ENCODE peak calls at places on chromosomes 2 and 18, in five cellular contexts. L is IMR-90; O is endodermal cell; A is CD8-positive, alpha-beta T cell; K is fibroblast of lung. F is an unnamed sample.

GRCh38 chr18:77858331-77858730 is 608.7 kb downstream of the GALR1 start:
- DNase-seq in O (no peak), A (no peak), K (no peak), L (no peak), F (no peak)

GRCh38 chr2:150141241-150142001 is 346.0 kb downstream of the RND3 start:
- DNase-seq in L (peak; percentile 61), K (no peak), A (no peak), O (no peak), F (no peak)

GRCh38 chr2:71856709-71857525 is 290.7 kb downstream of the CYP26B1 start:
- DNase-seq in O (peak; percentile 81), K (no peak), A (no peak), L (no peak), F (no peak)

GRCh38 chr18:26017929-26018328 is 72.5 kb downstream of the SS18 start:
- DNase-seq in K (peak; percentile 21), L (no peak), A (no peak), O (no peak), F (no peak)

GRCh38 chr2:28632791-28633190 is 118.8 kb upstream of the PPP1CB start:
- DNase-seq in O (no peak), A (no peak), K (no peak), L (no peak), F (no peak)

GRCh38 chr2:233714164-233714563 is 1.5 kb downstream of the UGT1A5 start:
- DNase-seq in A (no peak), L (no peak), O (no peak), K (no peak), F (no peak)

GRCh38 chr2:55518846-55519167 is 711 bp upstream of the CFAP36 start:
- DNase-seq in O (no peak), K (peak; percentile 3), L (no peak), A (no peak), F (no peak)

GRCh38 chr2:208607694-208608093 is 201.1 kb downstream of the PTH2R start:
- DNase-seq in L (no peak), A (no peak), K (no peak), O (no peak), F (no peak)

GRCh38 chr2:238139141-238139840 is 823 bp downstream of the KLHL30 start:
- DNase-seq in A (no peak), K (no peak), O (peak; percentile 82), L (no peak), F (no peak)

GRCh38 chr2:145484443-145485086 is 964.6 kb upstream of the ZEB2 start:
- DNase-seq in K (peak; percentile 84), L (peak; percentile 66), O (no peak), A (no peak), F (no peak)

GRCh38 chr2:138550670-138551287 is 49.2 kb downstream of the SPOPL start:
- DNase-seq in O (no peak), K (no peak), A (no peak), L (no peak), F (no peak)

GRCh38 chr2:228827056-228827455 is 444.0 kb downstream of the PID1 start:
- DNase-seq in A (no peak), K (peak; percentile 28), O (no peak), L (peak; percentile 7), F (no peak)

GRCh38 chr2:176473177-176473576 is 203.9 kb downstream of the MTX2 start:
- DNase-seq in K (peak; percentile 39), A (no peak), O (no peak), L (peak; percentile 25), F (peak; percentile 77)

GRCh38 chr2:68822207-68822872 is 48.9 kb downstream of the BMP10 start:
- DNase-seq in K (no peak), L (no peak), O (no peak), A (no peak), F (no peak)

GRCh38 chr2:238145851-238146250 is 7.4 kb downstream of the KLHL30 start:
- DNase-seq in O (no peak), A (no peak), K (no peak), L (no peak), F (no peak)

GRCh38 chr2:216776076-216776726 is 80.9 kb upstream of the IGFBP5 start:
- DNase-seq in A (no peak), O (no peak), L (no peak), K (no peak), F (no peak)

GRCh38 chr2:175855794-175856453 is 146.1 kb downstream of the LNPK start:
- DNase-seq in O (no peak), K (peak; percentile 40), L (peak; percentile 45), A (no peak), F (no peak)

GRCh38 chr2:120204022-120204405 is 19.2 kb downstream of the TMEM185B start:
- DNase-seq in K (no peak), A (no peak), O (peak; percentile 63), L (no peak), F (no peak)

GRCh38 chr18:3250237-3251107 is 2.9 kb downstream of the MYL12A start:
- DNase-seq in O (no peak), L (peak; percentile 80), K (peak; percentile 83), A (no peak), F (no peak)

GRCh38 chr2:232581725-232582124 is 31.2 kb downstream of the EIF4E2 start:
- DNase-seq in K (no peak), L (no peak), O (no peak), A (no peak), F (no peak)
- H3K27ac ChIP-seq in K (no peak overlapping the region), L (no peak overlapping the region), O (no peak overlapping the region), A (no peak overlapping the region), F (no peak overlapping the region)

DNA sequence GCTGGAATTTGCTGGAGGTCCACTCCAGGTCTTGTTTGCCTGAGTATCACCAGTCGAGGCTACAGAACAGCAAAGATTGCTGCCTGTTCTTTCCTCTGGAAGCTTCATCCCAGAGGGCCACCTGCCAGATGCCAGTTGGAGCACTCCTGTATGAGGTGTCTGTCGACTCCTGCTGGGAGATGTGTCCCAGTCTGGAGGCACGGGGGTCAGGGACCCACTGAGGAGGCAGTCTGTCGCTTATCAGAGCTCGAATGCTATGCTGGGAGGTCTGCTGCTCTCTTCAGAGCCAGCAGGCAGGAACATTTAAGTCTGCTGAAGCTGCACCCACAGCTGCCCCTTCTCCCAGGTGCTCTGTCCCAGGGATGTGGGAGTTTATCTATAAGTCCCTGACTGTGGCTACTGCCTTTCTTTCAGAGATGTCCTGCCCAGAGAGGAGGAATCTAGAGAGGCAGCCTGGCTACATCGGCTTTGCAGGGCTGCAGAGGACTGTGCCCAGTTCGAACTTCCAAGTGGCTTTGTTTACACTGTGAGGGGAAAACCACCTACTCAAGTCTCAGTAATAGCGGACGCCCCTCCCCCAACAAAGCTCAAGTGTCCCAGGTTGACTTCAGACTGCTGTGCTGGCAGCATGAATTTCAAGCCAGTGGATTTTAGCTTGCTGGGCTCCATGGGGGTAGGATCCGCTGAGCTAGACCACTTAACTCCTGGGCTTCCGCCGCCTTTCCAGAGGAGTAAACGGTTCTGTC is 301.1 kb downstream of the ERBB4 start:
- DNase-seq in O (peak; percentile 79), L (no peak), K (no peak), A (no peak), F (no peak)
- TF ChIP-seq CTCF in O (no peak), L (no peak), K (no peak), A (no peak), F (no peak)

DNA sequence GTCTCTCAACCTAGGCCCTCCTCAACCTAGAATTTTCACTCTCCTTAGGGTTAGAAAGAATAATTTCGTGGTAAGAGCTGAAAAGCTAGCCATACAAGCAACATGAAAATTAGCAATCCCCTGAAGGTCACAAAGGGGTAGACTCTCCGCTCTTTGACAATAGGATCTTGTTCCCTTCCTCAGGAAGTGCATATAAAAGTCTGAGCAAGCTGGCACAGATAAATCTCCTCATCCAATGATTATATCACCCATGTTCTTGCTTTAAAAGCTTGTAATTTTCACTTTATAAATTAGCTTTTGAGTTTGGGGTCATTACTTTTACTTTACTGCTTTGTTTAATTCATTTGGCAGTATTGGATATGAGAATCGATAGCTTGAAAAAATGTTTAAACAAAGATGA is 852.3 kb upstream of the CRIM1 start:
- DNase-seq in A (no peak), O (no peak), K (no peak), L (no peak), F (no peak)
- H3K27ac ChIP-seq in A (no peak overlapping the region), O (no peak overlapping the region), K (no peak overlapping the region), L (no peak overlapping the region), F (no peak overlapping the region)

GRCh38 chr2:63763336-63764056 is 78.2 kb upstream of the UGP2 start:
- DNase-seq in L (peak; percentile 28), A (no peak), K (peak; percentile 56), O (no peak), F (no peak)
- TF ChIP-seq CTCF in L (no peak), A (no peak), K (no peak), O (no peak), F (no peak)

DNA sequence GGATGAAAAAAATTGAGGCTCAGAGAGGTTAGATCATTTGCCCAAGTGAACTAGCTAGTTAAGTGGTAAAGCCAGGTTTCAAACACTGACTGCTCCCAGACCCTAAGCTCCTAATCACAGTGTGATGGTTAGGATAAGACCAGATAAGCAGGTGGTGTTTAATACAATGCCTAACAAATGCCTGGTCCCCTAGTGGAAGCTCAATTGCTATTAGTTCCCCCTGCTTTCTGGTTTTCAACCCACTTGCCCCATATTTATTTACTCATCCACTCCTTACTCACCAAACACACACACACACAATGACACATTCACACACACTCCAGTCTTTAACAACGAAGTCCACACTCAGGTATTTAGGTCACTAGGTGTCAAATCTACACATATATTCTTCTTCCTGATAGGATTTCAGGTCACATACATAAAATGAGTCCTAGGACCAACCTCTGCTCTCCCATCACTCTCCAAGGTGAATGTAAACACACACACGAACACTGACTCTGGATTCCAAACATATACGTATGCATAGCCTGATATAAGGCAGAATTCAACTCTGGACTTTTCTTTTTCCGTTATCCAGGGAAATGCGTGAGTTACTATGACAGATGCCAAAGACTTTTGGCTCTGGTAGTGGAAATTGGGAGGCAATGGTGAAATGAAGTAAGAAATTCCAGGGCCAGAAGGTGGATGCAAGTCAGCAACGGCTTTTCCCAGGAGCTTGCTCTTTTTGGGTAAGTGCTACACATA is 73.6 kb upstream of the TSPYL6 start:
- DNase-seq in L (peak; percentile 22), O (no peak), A (no peak), K (no peak), F (no peak)
- H3K27ac ChIP-seq in L (no peak overlapping the region), O (no peak overlapping the region), A (no peak overlapping the region), K (peak overlapping the region; percentile 81), F (peak overlapping the region; percentile 86)

F was measured in prostate gland.